ENCODE peak calls at places on chromosomes 12 and 14, in five cellular contexts. One of them, this sample, is unnamed.

GRCh38 chr14:99427632-99428315 is 52.9 kb downstream of the SETD3 start:
- DNase-seq in A549: no peak
- DNase-seq in H1: no peak
- DNase-seq in K562: no peak
- DNase-seq in HepG2: no peak
- DNase-seq in this sample: no peak

GRCh38 chr14:85421166-85421877 is 108.6 kb upstream of the FLRT2 start:
- DNase-seq in H1: no peak
- DNase-seq in A549: peak
- DNase-seq in HepG2: no peak
- DNase-seq in K562: no peak
- DNase-seq in this sample: no peak

GRCh38 chr14:101230161-101230850 is 326.8 kb upstream of the RTL1 start:
- DNase-seq in H1: peak
- DNase-seq in A549: peak
- DNase-seq in HepG2: no peak
- DNase-seq in K562: no peak
- DNase-seq in this sample: no peak

GRCh38 chr14:54471641-54472040 is 17.1 kb downstream of the GMFB start:
- DNase-seq in H1: no peak
- DNase-seq in HepG2: no peak
- DNase-seq in A549: no peak
- DNase-seq in K562: no peak
- DNase-seq in this sample: no peak

GRCh38 chr12:128727461-128727860 is 96.3 kb downstream of the SLC15A4 start:
- DNase-seq in K562: no peak
- DNase-seq in HepG2: no peak
- DNase-seq in H1: no peak
- DNase-seq in A549: no peak
- DNase-seq in this sample: no peak

GRCh38 chr12:4121506-4122020 is 152.0 kb upstream of the CCND2 start:
- DNase-seq in H1: peak
- DNase-seq in K562: no peak
- DNase-seq in A549: no peak
- DNase-seq in HepG2: no peak
- DNase-seq in this sample: no peak

GRCh38 chr14:75821828-75822521 is 159.8 kb downstream of the TGFB3 start:
- DNase-seq in A549: no peak
- DNase-seq in HepG2: no peak
- DNase-seq in K562: no peak
- DNase-seq in H1: no peak
- DNase-seq in this sample: no peak

GRCh38 chr14:100142073-100143040 is 17.1 kb downstream of the DEGS2 start:
- DNase-seq in A549: no peak
- DNase-seq in H1: no peak
- DNase-seq in HepG2: no peak
- DNase-seq in K562: peak
- DNase-seq in this sample: peak

GRCh38 chr12:92295523-92295922 is 149.9 kb upstream of the BTG1 start:
- DNase-seq in H1: no peak
- DNase-seq in K562: no peak
- DNase-seq in HepG2: no peak
- DNase-seq in A549: peak
- DNase-seq in this sample: no peak

GRCh38 chr12:8661751-8662150 is 875 bp downstream of the MFAP5 start:
- DNase-seq in HepG2: no peak
- DNase-seq in K562: no peak
- DNase-seq in H1: no peak
- DNase-seq in A549: no peak
- DNase-seq in this sample: no peak

DNA sequence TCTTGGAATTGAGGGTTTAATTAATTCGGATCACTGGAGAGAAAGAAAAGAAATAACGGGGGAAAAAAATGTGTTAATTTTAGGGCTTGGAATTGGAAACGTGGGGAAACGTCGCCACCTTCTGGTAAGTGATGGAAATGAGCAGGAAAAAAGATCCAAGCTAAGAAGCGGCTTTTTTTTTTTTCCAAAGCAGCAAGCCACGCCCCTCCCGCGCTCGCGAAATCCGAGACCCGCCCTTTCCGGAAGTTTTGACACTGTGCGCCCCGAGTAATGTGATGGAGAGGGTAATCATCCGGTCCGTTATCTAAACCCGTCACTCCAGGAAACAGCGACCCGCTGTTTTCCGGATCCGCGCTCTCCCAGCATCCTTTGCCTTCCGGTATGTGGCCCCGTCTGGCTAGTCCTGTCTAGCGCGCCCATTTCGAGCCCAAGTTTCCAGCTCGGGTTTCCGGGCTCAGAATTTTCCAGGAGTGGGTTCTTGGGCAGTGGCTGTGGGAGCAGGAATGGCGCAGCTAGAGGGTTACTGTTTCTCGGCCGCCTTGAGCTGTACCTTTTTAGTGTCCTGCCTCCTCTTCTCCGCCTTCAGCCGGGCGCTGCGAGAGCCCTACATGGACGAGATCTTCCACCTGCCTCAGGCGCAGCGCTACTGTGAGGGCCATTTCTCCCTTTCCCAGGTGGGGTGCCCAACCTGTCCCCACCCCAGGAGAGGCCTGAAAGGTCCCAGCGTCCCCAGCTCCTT is at the start of gene ALG10B:
- DNase-seq in A549: peak
- DNase-seq in H1: peak
- DNase-seq in K562: peak
- DNase-seq in HepG2: peak
- DNase-seq in this sample: peak
- TF ChIP-seq POLR2A in A549: peak
- TF ChIP-seq POLR2A in H1: no peak
- TF ChIP-seq POLR2A in K562: no peak
- TF ChIP-seq POLR2A in HepG2: peak
- TF ChIP-seq POLR2A in this sample: peak

DNA sequence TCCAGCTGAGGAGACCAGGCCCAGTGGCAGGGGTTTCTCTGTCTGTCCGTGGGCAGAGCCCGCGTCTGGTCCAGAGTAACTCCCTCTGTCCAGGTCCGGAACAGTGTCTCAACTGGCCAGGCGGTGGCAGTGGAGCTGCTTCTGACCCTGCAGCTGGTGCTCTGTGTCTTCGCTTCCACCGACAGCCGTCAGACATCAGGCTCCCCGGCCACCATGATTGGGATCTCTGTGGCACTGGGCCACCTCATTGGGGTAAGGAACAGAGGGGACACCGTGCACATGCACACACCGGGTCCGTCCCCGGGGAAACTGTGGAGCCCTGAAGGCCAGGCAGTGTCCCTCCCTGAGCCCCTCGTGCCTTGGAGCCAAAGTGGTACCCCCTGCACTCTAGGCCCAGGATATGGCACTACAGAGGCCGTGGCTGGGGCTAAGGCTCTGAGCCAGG is 1.5 kb downstream of the AQP6 start:
- DNase-seq in K562: peak
- DNase-seq in A549: peak
- DNase-seq in HepG2: peak
- DNase-seq in H1: peak
- DNase-seq in this sample: peak
- TF ChIP-seq JUN in K562: no peak
- TF ChIP-seq JUN in A549: no peak
- TF ChIP-seq JUN in HepG2: no peak
- TF ChIP-seq JUN in H1: no peak
- TF ChIP-seq JUN in this sample: no peak

GRCh38 chr12:132560831-132561783 is 49.3 kb downstream of the LRCOL1 start:
- DNase-seq in HepG2: peak
- DNase-seq in K562: peak
- DNase-seq in A549: peak
- DNase-seq in H1: peak
- DNase-seq in this sample: peak
- TF ChIP-seq POLR2A in HepG2: no peak
- TF ChIP-seq POLR2A in K562: peak
- TF ChIP-seq POLR2A in A549: no peak
- TF ChIP-seq POLR2A in H1: no peak
- TF ChIP-seq POLR2A in this sample: peak

GRCh38 chr14:89542768-89543419 is 125.9 kb upstream of the FOXN3 start:
- DNase-seq in H1: no peak
- DNase-seq in K562: no peak
- DNase-seq in A549: no peak
- DNase-seq in HepG2: no peak
- DNase-seq in this sample: no peak

GRCh38 chr14:89543420-89543790 is 126.4 kb upstream of the FOXN3 start:
- DNase-seq in A549: no peak
- DNase-seq in HepG2: no peak
- DNase-seq in K562: no peak
- DNase-seq in H1: no peak
- DNase-seq in this sample: no peak

GRCh38 chr14:89537911-89538310 is 120.9 kb upstream of the FOXN3 start:
- DNase-seq in K562: no peak
- DNase-seq in HepG2: no peak
- DNase-seq in A549: no peak
- DNase-seq in H1: no peak
- DNase-seq in this sample: no peak

GRCh38 chr14:89540009-89540829 is 123.2 kb upstream of the FOXN3 start:
- DNase-seq in K562: no peak
- DNase-seq in HepG2: peak
- DNase-seq in H1: no peak
- DNase-seq in A549: no peak
- DNase-seq in this sample: no peak

DNA sequence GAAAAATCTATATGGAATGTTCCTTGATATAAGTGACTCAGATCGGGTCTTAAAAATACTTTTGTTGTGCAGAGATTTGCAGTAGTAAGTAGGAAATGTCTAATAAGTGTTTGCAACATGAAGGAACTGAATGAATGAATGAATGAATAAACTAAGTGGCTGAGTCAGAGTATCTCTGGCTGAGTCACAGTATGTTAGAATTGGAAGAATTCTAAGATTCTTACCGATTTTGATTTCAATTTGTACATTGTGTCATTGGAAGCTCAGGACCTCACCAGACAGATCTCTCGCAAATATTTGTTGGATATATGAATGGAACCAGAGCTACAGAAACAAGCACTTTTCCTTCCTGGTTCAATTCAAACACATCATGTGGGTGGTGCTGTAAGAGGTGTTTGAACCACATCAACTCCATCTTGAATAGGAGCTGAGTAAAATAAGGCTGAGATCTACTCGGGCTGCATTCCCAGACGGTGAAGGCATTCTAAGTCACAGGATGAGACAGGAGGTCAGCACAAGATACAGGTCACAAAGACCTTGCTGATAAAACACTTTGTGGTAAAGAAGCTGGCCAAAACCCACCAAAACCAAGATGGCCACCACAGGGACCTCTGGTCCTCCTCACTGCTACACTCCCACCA is 123.9 kb upstream of the FOXN3 start:
- DNase-seq in H1: no peak
- DNase-seq in A549: peak
- DNase-seq in K562: no peak
- DNase-seq in HepG2: no peak
- DNase-seq in this sample: peak
- TF ChIP-seq JUN in H1: no peak
- TF ChIP-seq JUN in A549: no peak
- TF ChIP-seq JUN in K562: no peak
- TF ChIP-seq JUN in HepG2: no peak
- TF ChIP-seq JUN in this sample: peak

GRCh38 chr12:554001-554285 is 94.2 kb downstream of the B4GALNT3 start:
- DNase-seq in A549: no peak
- DNase-seq in HepG2: no peak
- DNase-seq in K562: no peak
- DNase-seq in H1: no peak
- DNase-seq in this sample: no peak
- TF ChIP-seq POLR2A in A549: no peak
- TF ChIP-seq POLR2A in HepG2: no peak
- TF ChIP-seq POLR2A in K562: no peak
- TF ChIP-seq POLR2A in H1: no peak
- TF ChIP-seq POLR2A in this sample: no peak

DNA sequence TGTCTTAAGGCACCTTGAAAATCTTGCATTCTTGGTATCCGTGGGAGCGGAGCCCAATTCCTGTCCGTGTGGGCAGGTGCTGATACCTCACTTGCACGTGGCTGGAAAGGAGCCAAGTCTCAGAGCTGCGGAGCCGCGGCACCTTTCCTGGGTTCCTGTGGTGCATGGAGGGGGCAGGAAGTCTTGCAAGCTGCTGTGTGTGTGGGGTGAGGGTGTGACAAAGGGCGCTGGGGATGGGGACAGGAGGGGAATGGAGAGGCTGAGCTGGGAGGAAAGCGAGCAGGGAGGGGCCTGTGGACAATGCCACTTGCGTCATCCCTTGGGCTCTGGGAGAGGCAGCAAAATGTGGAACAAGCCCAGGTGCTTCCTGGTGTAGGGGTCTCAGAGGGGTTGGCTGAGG is 86.7 kb downstream of the CALM1 start:
- DNase-seq in A549: no peak
- DNase-seq in K562: no peak
- DNase-seq in HepG2: no peak
- DNase-seq in H1: no peak
- DNase-seq in this sample: peak
- TF ChIP-seq JUN in A549: no peak
- TF ChIP-seq JUN in K562: no peak
- TF ChIP-seq JUN in HepG2: no peak
- TF ChIP-seq JUN in H1: no peak
- TF ChIP-seq JUN in this sample: no peak

GRCh38 chr12:48956279-48957140 is 777 bp downstream of the ARF3 start:
- DNase-seq in A549: peak
- DNase-seq in K562: peak
- DNase-seq in H1: peak
- DNase-seq in HepG2: peak
- DNase-seq in this sample: peak

GRCh38 chr12:48954061-48954460 is 3.2 kb downstream of the ARF3 start:
- DNase-seq in H1: no peak
- DNase-seq in A549: no peak
- DNase-seq in HepG2: no peak
- DNase-seq in K562: no peak
- DNase-seq in this sample: no peak

GRCh38 chr12:48954781-48955501 is 2.3 kb downstream of the ARF3 start:
- DNase-seq in HepG2: no peak
- DNase-seq in A549: no peak
- DNase-seq in H1: no peak
- DNase-seq in K562: no peak
- DNase-seq in this sample: no peak

GRCh38 chr12:48958049-48958388 is 732 bp upstream of the ARF3 start:
- DNase-seq in H1: no peak
- DNase-seq in A549: no peak
- DNase-seq in HepG2: no peak
- DNase-seq in K562: no peak
- DNase-seq in this sample: no peak

GRCh38 chr12:48957141-48958048 is at the start of gene ARF3:
- DNase-seq in K562: peak
- DNase-seq in A549: peak
- DNase-seq in HepG2: peak
- DNase-seq in H1: peak
- DNase-seq in this sample: peak
- TF ChIP-seq POLR2A in K562: peak
- TF ChIP-seq POLR2A in A549: peak
- TF ChIP-seq POLR2A in HepG2: peak
- TF ChIP-seq POLR2A in H1: peak
- TF ChIP-seq POLR2A in this sample: peak

GRCh38 chr12:107405436-107405835 is 280.2 kb upstream of the PWP1 start:
- DNase-seq in H1: no peak
- DNase-seq in HepG2: no peak
- DNase-seq in K562: no peak
- DNase-seq in A549: no peak
- DNase-seq in this sample: no peak
- TF ChIP-seq JUN in H1: no peak
- TF ChIP-seq JUN in HepG2: no peak
- TF ChIP-seq JUN in K562: no peak
- TF ChIP-seq JUN in A549: no peak
- TF ChIP-seq JUN in this sample: no peak

GRCh38 chr12:56258068-56258819 is at the start of gene ANKRD52:
- DNase-seq in H1: peak
- DNase-seq in A549: peak
- DNase-seq in HepG2: peak
- DNase-seq in K562: peak
- DNase-seq in this sample: peak
- TF ChIP-seq POLR2A in H1: no peak
- TF ChIP-seq POLR2A in A549: peak
- TF ChIP-seq POLR2A in HepG2: peak
- TF ChIP-seq POLR2A in K562: peak
- TF ChIP-seq POLR2A in this sample: peak

This sample was measured in endothelial cell of umbilical vein.